ENCODE peak calls at places on chromosomes 11 and 22, in ten cellular contexts. P is brain microvascular endothelial cell; Z is stomach; H is IMR-90; M is spleen; V is lung; B is CD4-positive, alpha-beta memory T cell; D is right atrium auricular region; F is left ventricle myocardium inferior; G is H1. U is an unnamed sample.

GRCh38 chr11:72618801-72619200 is 55.4 kb downstream of the PDE2A start:
- DNase-seq in M (no peak), H (peak; percentile 8), F (no peak), B (no peak), V (no peak), D (no peak), P (no peak), G (no peak), Z (no peak), U (no peak)

GRCh38 chr11:113142508-113142907 is 171.9 kb upstream of the TTC12 start:
- DNase-seq in B (no peak), Z (no peak), V (no peak), G (no peak), F (no peak), P (no peak), H (no peak), D (no peak), M (no peak), U (no peak)

GRCh38 chr11:128619540-128620305 is 32.4 kb upstream of the ETS1 start:
- DNase-seq in B (no peak), F (no peak), H (no peak), D (peak; percentile 53), M (no peak), G (no peak), Z (no peak), V (no peak), P (no peak), U (no peak)

GRCh38 chr11:14141676-14142075 is 179.2 kb downstream of the SPON1 start:
- DNase-seq in Z (no peak), F (no peak), H (no peak), D (no peak), P (no peak), V (no peak), M (no peak), B (no peak), G (no peak), U (no peak)

GRCh38 chr11:33735426-33736147 is 636 bp downstream of the CD59 start:
- DNase-seq in D (no peak), V (peak; percentile 44), Z (peak; percentile 50), B (peak; percentile 61), G (peak; percentile 54), P (no peak), M (peak; percentile 81), H (no peak), F (peak; percentile 39), U (no peak)

GRCh38 chr11:118221419-118221818 is 3.4 kb downstream of the JAML start:
- DNase-seq in Z (no peak), M (no peak), F (no peak), V (no peak), D (no peak), P (no peak), H (no peak), G (no peak), B (no peak), U (no peak)

GRCh38 chr22:39292002-39292401 is 27.4 kb downstream of the RPL3 start:
- DNase-seq in B (no peak), D (no peak), V (no peak), Z (no peak), F (no peak), M (no peak), G (no peak), H (no peak), P (no peak), U (no peak)

GRCh38 chr11:117822031-117822521 is 2.5 kb downstream of the FXYD2 start:
- DNase-seq in D (no peak), Z (peak; percentile 49), V (no peak), M (peak; percentile 84), P (no peak), F (no peak), B (peak; percentile 43), G (peak; percentile 80), H (no peak), U (no peak)

GRCh38 chr22:19576460-19577421 is 52.5 kb upstream of the CLDN5 start:
- DNase-seq in B (peak; percentile 13), D (no peak), M (no peak), F (peak; percentile 42), G (no peak), H (peak; percentile 69), V (no peak), P (peak; percentile 78), Z (no peak), U (no peak)

GRCh38 chr11:126485021-126485781 is 129.7 kb downstream of the ST3GAL4 start:
- DNase-seq in M (peak; percentile 52), H (peak; percentile 81), B (no peak), V (no peak), G (no peak), Z (no peak), F (no peak), D (no peak), P (peak; percentile 2), U (peak; percentile 43)

GRCh38 chr11:70029115-70029830 is 48.8 kb upstream of the ANO1 start:
- DNase-seq in M (peak; percentile 41), B (no peak), V (no peak), G (no peak), H (no peak), D (no peak), P (no peak), F (no peak), Z (no peak), U (no peak)

GRCh38 chr22:26168934-26169311 is 339 bp upstream of the SEZ6L start:
- DNase-seq in M (no peak), B (no peak), D (no peak), Z (no peak), F (peak; percentile 13), V (no peak), H (no peak), P (no peak), G (no peak), U (no peak)

GRCh38 chr22:26169312-26170111 is at the start of gene SEZ6L:
- DNase-seq in V (no peak), B (no peak), P (no peak), Z (no peak), D (no peak), G (peak; percentile 72), F (peak; percentile 22), H (no peak), M (peak; percentile 77), U (no peak)

GRCh38 chr22:26168199-26168915 is 905 bp upstream of the SEZ6L start:
- DNase-seq in V (no peak), D (no peak), Z (no peak), B (no peak), G (peak; percentile 55), H (no peak), F (no peak), P (no peak), M (no peak), U (no peak)

GRCh38 chr22:26170795-26171194 is 1.5 kb downstream of the SEZ6L start:
- DNase-seq in B (no peak), V (no peak), D (no peak), M (no peak), Z (no peak), P (no peak), F (peak; percentile 13), H (no peak), G (peak; percentile 90), U (no peak)

DNA sequence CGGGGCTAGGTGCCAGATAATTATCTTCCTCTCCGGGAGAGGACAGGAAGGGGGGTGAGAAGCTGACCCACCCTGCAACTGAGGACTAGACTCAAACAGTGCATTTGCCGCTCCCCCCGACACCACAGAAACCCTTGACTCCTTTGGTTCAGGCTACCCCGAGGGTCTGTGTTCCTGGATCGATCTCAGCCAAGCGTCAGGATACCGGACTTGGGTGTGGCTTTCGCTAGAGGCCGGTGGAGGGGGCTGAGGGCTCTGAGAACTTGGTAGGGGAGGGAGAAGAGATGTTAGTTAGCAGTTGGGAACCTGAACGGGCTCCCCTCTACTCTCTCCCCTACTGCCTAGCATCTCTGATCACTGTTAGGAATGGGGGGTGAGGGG is 840 bp downstream of the SEZ6L start:
- DNase-seq in M (no peak), F (no peak), V (no peak), B (no peak), H (no peak), Z (no peak), P (no peak), G (peak; percentile 51), D (no peak), U (no peak)
- H3K27me3 ChIP-seq in M (no peaks in the 10 kb centered on the region), F (peaks cover 100% of the 10 kb centered on the region), V (peaks cover 17% of the 10 kb centered on the region), B (peaks cover 13% of the 10 kb centered on the region), H (peaks cover 14% of the 10 kb centered on the region), Z (peaks cover 99% of the 10 kb centered on the region), P (peaks cover 24% of the 10 kb centered on the region), G (peaks cover 37% of the 10 kb centered on the region), D (no peaks in the 10 kb centered on the region), U (peaks cover 14% of the 10 kb centered on the region)

GRCh38 chr11:3092603-3093141 is 35.4 kb upstream of the CARS1 start:
- DNase-seq in F (no peak), Z (peak; percentile 21), P (no peak), H (no peak), M (no peak), D (no peak), B (no peak), V (no peak), G (peak; percentile 43), U (no peak)
- H3K27ac ChIP-seq in F (no peak overlapping the region), Z (no peak overlapping the region), P (no peak overlapping the region), H (no peak overlapping the region), M (no peak overlapping the region), D (no peak overlapping the region), B (no peak overlapping the region), V (no peak overlapping the region), G (no peak overlapping the region), U (no peak overlapping the region)

GRCh38 chr11:93288767-93289166 is 41.8 kb upstream of the DEUP1 start:
- DNase-seq in P (no peak), M (no peak), H (no peak), V (no peak), D (no peak), G (no peak), F (no peak), Z (no peak), B (no peak), U (no peak)

GRCh38 chr11:93290061-93290460 is 40.5 kb upstream of the DEUP1 start:
- DNase-seq in Z (no peak), P (no peak), F (no peak), G (no peak), D (no peak), H (no peak), M (no peak), B (no peak), V (no peak), U (no peak)

GRCh38 chr11:93288079-93288478 is 42.5 kb upstream of the DEUP1 start:
- DNase-seq in F (no peak), V (no peak), M (no peak), P (no peak), G (no peak), H (no peak), B (no peak), Z (no peak), D (no peak), U (no peak)

GRCh38 chr11:93287434-93287833 is 43.1 kb upstream of the DEUP1 start:
- DNase-seq in V (no peak), Z (no peak), H (no peak), G (no peak), F (no peak), P (no peak), D (no peak), M (no peak), B (no peak), U (no peak)

GRCh38 chr11:93285430-93285829 is 45.1 kb upstream of the DEUP1 start:
- DNase-seq in V (no peak), G (no peak), D (no peak), F (no peak), B (no peak), M (no peak), Z (no peak), H (no peak), P (no peak), U (no peak)
- H3K4me3 ChIP-seq in V (no peak overlapping the region), G (no peak overlapping the region), D (no peak overlapping the region), F (no peak overlapping the region), B (no peak overlapping the region), M (no peak overlapping the region), Z (no peak overlapping the region), H (no peak overlapping the region), P (no peak overlapping the region), U (no peak overlapping the region)

GRCh38 chr11:114614127-114614720 is 18.6 kb upstream of the NXPE4 start:
- DNase-seq in H (no peak), V (no peak), P (no peak), D (no peak), Z (no peak), M (no peak), B (no peak), G (no peak), F (no peak), U (no peak)
- H3K27me3 ChIP-seq in H (no peaks in the 10 kb centered on the region), V (no peaks in the 10 kb centered on the region), P (no peaks in the 10 kb centered on the region), D (no peaks in the 10 kb centered on the region), Z (no peaks in the 10 kb centered on the region), M (no peaks in the 10 kb centered on the region), B (no peaks in the 10 kb centered on the region), G (no peaks in the 10 kb centered on the region), F (no peaks in the 10 kb centered on the region), U (no peaks in the 10 kb centered on the region)

U was measured in AG04450.